ENCODE peak calls at places on chromosome 5, in ten cellular contexts. F is HepG2, D is A549, C is GM12878, H is sigmoid colon, G is transverse colon, A is tibial nerve, N is K562, U is upper lobe of left lung, Y is suprapubic skin. M is an unnamed sample.

GRCh38 chr5:116862632-116863455 is 288.2 kb upstream of the SEMA6A start:
- DNase-seq in U (no peak), F (peak; percentile 99), Y (no peak), D (no peak), H (no peak), G (no peak), N (no peak), A (no peak), C (no peak), M (no peak)

GRCh38 chr5:56816546-56817081 is 1.3 kb downstream of the MAP3K1 start:
- DNase-seq in U (peak; percentile 92), D (peak; percentile 46), Y (peak; percentile 74), F (peak; percentile 84), A (no peak), N (peak; percentile 27), G (peak; percentile 75), H (peak; percentile 76), C (no peak), M (peak; percentile 60)

GRCh38 chr5:122458278-122458872 is 146.3 kb downstream of the SNCAIP start:
- DNase-seq in U (no peak), C (no peak), D (peak; percentile 30), F (peak; percentile 6), A (no peak), N (peak; percentile 19), G (no peak), H (no peak), Y (no peak), M (no peak)

GRCh38 chr5:53249529-53249928 is 140.0 kb upstream of the MOCS2 start:
- DNase-seq in U (no peak), D (peak; percentile 70), C (no peak), A (no peak), N (no peak), F (no peak), Y (no peak), H (peak; percentile 65), G (no peak), M (no peak)

GRCh38 chr5:102722930-102723329 is 32.2 kb upstream of the PAM start:
- DNase-seq in G (no peak), D (no peak), H (no peak), A (no peak), N (no peak), F (no peak), C (no peak), U (no peak), Y (no peak), M (no peak)

GRCh38 chr5:109100971-109101370 is 308.8 kb downstream of the PJA2 start:
- DNase-seq in H (no peak), A (no peak), D (no peak), G (no peak), N (no peak), Y (no peak), U (no peak), C (no peak), F (no peak), M (no peak)

GRCh38 chr5:131706278-131706677 is 71.2 kb upstream of the RAPGEF6 start:
- DNase-seq in H (no peak), F (no peak), Y (no peak), A (no peak), U (no peak), N (no peak), C (no peak), G (no peak), D (no peak), M (no peak)

GRCh38 chr5:160105686-160106085 is 13.6 kb downstream of the PWWP2A start:
- DNase-seq in C (peak; percentile 61), F (no peak), U (no peak), A (no peak), Y (no peak), N (no peak), G (no peak), D (no peak), H (no peak), M (no peak)

GRCh38 chr5:132176987-132177386 is 50.7 kb downstream of the P4HA2 start:
- DNase-seq in D (no peak), F (no peak), Y (no peak), C (peak; percentile 8), H (no peak), N (no peak), A (no peak), U (no peak), G (no peak), M (no peak)

GRCh38 chr5:132055808-132056609 is 4.4 kb upstream of the IL3 start:
- DNase-seq in U (no peak), H (peak; percentile 61), Y (peak; percentile 62), D (no peak), N (no peak), C (no peak), F (no peak), G (no peak), A (no peak), M (peak; percentile 25)

GRCh38 chr5:11897831-11898230 is 6.4 kb downstream of the CTNND2 start:
- DNase-seq in U (no peak), N (no peak), D (no peak), F (no peak), A (no peak), G (no peak), Y (no peak), H (no peak), C (no peak), M (no peak)

DNA sequence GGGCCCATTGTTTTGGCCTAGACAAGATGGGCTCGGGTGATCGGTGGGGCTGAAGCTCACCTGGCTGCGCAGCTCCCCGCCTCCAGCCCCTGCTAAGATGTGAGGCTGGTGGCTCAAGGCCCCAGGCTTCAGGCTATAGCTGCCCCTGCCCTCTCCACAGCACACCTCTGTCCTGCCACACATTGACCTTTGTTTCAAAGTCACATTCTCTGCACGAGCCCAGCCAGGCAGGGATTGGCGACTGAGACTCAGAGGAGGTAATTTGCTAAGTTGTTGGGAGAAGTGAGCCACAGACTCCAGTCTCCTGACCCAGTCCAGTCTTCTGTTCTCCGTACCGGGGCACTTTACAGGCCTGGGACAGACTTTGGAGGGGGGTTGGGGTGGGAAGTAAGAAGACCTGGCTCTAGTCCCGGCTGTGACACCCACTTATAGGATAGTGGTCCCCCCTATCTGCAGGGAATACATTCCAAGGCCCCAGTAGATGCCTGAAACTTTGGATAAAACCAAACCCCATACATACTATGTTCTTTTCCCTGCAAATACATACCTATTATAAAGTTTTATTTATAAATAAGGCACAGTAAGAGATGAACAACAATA is 13.4 kb downstream of the PDGFRB start:
- DNase-seq in C (no peak), F (peak; percentile 46), D (no peak), A (no peak), G (no peak), Y (no peak), H (no peak), N (no peak), U (peak; percentile 41), M (no peak)
- H3K4me1 ChIP-seq in C (no peaks in the 10 kb centered on the region), F (peaks cover 97% of the 10 kb centered on the region), D (peaks cover 70% of the 10 kb centered on the region), A (peaks cover 89% of the 10 kb centered on the region), G (peaks cover 67% of the 10 kb centered on the region), Y (peaks cover 69% of the 10 kb centered on the region), H (no peaks in the 10 kb centered on the region), N (peaks cover 35% of the 10 kb centered on the region), U (peaks cover 34% of the 10 kb centered on the region), M (peaks cover 88% of the 10 kb centered on the region)

GRCh38 chr5:14716755-14717752 is 52.5 kb downstream of the OTULIN start:
- DNase-seq in N (no peak), C (no peak), Y (peak; percentile 33), G (no peak), H (no peak), U (no peak), A (no peak), F (no peak), D (no peak), M (no peak)
- TF ChIP-seq POLR2A in N (no peak), C (no peak), Y (no peak), G (no peak), H (no peak), U (no peak), A (no peak), F (no peak), D (no peak), M (no peak)

GRCh38 chr5:50953290-50953689 is 286.9 kb downstream of the PARP8 start:
- DNase-seq in H (no peak), F (no peak), D (no peak), C (no peak), Y (no peak), N (no peak), G (no peak), A (no peak), U (no peak), M (no peak)

GRCh38 chr5:50963647-50964584 is 297.5 kb downstream of the PARP8 start:
- DNase-seq in Y (no peak), C (no peak), D (no peak), U (peak; percentile 52), G (no peak), N (no peak), H (no peak), F (no peak), A (no peak), M (no peak)

GRCh38 chr5:50962934-50963646 is 296.7 kb downstream of the PARP8 start:
- DNase-seq in G (peak; percentile 63), H (peak; percentile 83), A (peak; percentile 47), Y (peak; percentile 79), C (no peak), U (peak; percentile 62), F (peak; percentile 45), N (peak; percentile 89), D (peak; percentile 55), M (peak; percentile 88)

DNA sequence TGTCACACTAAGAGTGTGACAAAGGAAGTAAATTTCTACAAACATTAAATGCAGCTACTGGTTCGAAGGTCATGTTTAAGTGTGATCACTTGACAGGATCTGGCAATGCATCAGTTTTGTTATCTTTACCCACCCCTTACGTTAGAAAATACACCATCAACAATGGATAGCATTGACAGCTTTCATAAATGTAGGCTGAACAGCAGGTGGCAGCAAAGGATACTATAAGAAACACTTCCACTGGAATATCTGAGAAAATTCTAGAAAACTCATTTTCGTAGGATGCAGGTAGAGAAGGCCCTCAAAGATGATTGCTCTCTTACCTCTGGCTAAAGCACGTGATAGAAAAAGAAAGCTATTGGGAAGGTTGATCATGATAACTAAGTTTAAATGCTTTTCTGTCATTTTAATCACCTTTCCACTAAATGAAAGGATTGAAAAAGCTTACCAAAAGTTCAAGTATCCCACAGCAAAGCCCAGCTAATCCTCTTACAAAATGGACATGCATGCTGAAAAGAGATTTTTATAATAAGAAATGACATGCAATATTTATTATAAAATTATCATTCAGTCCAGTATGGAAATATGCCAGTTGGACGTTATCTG is 292.5 kb downstream of the PARP8 start:
- DNase-seq in A (no peak), N (peak; percentile 22), D (peak; percentile 35), U (no peak), G (no peak), Y (no peak), C (no peak), H (no peak), F (peak; percentile 53), M (no peak)
- TF ChIP-seq EP300 in A (no peak), N (no peak), D (no peak), U (no peak), G (no peak), Y (no peak), C (no peak), H (no peak), F (no peak), M (no peak)

DNA sequence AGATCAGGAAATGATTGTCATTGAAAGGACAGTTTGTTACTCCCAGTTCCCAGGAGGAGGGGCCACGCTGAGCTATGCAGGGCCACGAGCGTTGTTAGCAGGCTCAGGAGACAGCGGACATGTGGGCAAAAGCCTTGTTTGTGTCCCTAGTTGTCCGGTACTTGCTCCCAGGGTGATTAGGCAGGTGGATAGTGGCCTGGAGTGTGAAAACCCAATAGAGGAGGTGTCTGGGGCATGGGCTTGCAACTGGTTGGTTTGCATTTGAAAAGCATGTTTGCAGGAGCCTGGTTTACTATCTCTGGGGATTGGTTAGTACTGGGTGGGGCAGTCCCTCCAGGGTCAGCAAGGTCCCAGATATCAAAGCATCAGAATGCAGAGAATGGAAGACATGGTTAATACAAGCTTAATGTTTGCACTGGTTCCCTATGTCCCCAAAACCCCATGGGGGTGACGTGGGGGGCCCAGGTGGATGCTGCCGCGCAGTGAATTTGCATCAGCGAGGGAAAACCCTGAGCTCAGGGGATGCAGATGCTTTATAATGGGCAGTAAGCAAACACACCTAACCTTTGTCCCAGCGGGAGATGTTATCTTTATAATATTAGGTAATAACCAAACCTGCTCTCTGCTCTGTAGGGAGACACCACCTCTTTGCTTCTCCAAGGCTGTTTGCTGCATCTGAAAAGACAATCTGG is 39.7 kb downstream of the ROPN1L start:
- DNase-seq in D (peak; percentile 62), Y (no peak), F (peak; percentile 53), C (no peak), H (no peak), G (peak; percentile 20), N (no peak), U (no peak), A (no peak), M (no peak)
- H3K4me1 ChIP-seq in D (peaks cover 45% of the 10 kb centered on the region), Y (peaks cover 17% of the 10 kb centered on the region), F (peaks cover 15% of the 10 kb centered on the region), C (no peaks in the 10 kb centered on the region), H (no peaks in the 10 kb centered on the region), G (peaks cover 18% of the 10 kb centered on the region), N (peaks cover 8% of the 10 kb centered on the region), U (peaks cover 13% of the 10 kb centered on the region), A (no peaks in the 10 kb centered on the region), M (peaks cover 35% of the 10 kb centered on the region)

M was measured in stomach.